ENCODE peak calls at places on chromosomes 7 and 10, in nine cellular contexts. P is mammary epithelial cell; A is cardiac muscle cell; F is ovary; Y is thyroid gland; I is right atrium auricular region; G is right lobe of liver; X is esophagus squamous epithelium; T is CD8-positive, alpha-beta T cell. J is an unnamed sample.

GRCh38 chr10:80068270-80068669 is 10.2 kb upstream of the TMEM254 start:
- DNase-seq in G (no peak), P (no peak), I (no peak), A (no peak), T (no peak), F (no peak), Y (no peak), X (no peak), J (no peak)

GRCh38 chr10:12542271-12542670 is 192.9 kb downstream of the CAMK1D start:
- DNase-seq in F (no peak), Y (no peak), G (no peak), T (no peak), P (no peak), A (no peak), I (no peak), X (no peak), J (no peak)

GRCh38 chr7:17546206-17546998 is 247.9 kb downstream of the AHR start:
- DNase-seq in X (no peak), Y (no peak), I (no peak), G (no peak), T (no peak), A (no peak), F (no peak), P (peak; percentile 69), J (no peak)

GRCh38 chr7:119472398-119473038 is 800.5 kb upstream of the KCND2 start:
- DNase-seq in T (no peak), I (no peak), G (peak; percentile 59), Y (peak; percentile 11), A (peak; percentile 2), P (no peak), F (no peak), X (no peak), J (no peak)

GRCh38 chr7:36283711-36284130 is 105.9 kb upstream of the ANLN start:
- DNase-seq in X (peak; percentile 36), G (peak; percentile 79), A (no peak), F (no peak), Y (no peak), P (no peak), I (peak; percentile 77), T (no peak), J (no peak)

GRCh38 chr7:47681241-47681810 is 99.4 kb upstream of the TNS3 start:
- DNase-seq in F (no peak), I (no peak), T (no peak), A (no peak), X (no peak), G (no peak), P (no peak), Y (no peak), J (no peak)

GRCh38 chr7:138864667-138865066 is 66.7 kb upstream of the ATP6V0A4 start:
- DNase-seq in P (peak; percentile 90), X (no peak), G (no peak), F (no peak), T (no peak), A (no peak), I (no peak), Y (no peak), J (no peak)

GRCh38 chr10:68647928-68648327 is 73.1 kb upstream of the CCAR1 start:
- DNase-seq in P (peak; percentile 76), G (no peak), I (no peak), A (no peak), T (no peak), F (no peak), Y (no peak), X (no peak), J (no peak)

DNA sequence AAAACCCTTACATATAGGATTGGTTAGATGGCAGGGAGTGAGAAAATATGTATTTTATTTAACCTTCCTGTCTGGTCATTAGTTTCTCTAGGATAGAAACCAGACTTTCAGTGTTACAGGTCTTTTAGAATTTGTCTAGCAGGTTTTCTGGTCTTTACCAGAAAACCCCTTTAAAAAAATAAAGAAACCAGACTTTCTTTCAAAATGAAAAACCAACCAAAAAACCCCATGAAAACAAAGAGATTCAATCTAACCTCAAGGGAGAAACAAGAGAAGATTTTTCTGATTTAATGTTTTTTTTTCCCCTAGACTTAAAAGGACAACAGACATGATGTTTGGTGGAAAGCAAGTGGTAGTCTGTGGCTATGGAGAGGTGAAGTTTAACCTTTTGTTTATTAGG is 28.7 kb upstream of the STRIP2 start:
- DNase-seq in Y (no peak), A (no peak), T (no peak), F (no peak), P (no peak), I (no peak), G (no peak), X (no peak), J (no peak)
- TF ChIP-seq CTCF in Y (no peak), A (no peak), T (no peak), F (no peak), P (no peak), I (no peak), G (no peak), X (no peak), J (no peak)

GRCh38 chr7:39921505-39922250 is 28.4 kb upstream of the CDK13 start:
- DNase-seq in Y (no peak), T (no peak), F (no peak), G (no peak), P (no peak), X (no peak), A (peak; percentile 30), I (no peak), J (no peak)

GRCh38 chr7:39926111-39926510 is 23.9 kb upstream of the CDK13 start:
- DNase-seq in Y (no peak), I (no peak), T (no peak), A (no peak), G (no peak), F (no peak), X (no peak), P (no peak), J (no peak)

GRCh38 chr7:39922580-39922979 is 27.5 kb upstream of the CDK13 start:
- DNase-seq in G (no peak), P (no peak), A (no peak), Y (no peak), F (no peak), T (no peak), I (no peak), X (no peak), J (no peak)

GRCh38 chr7:39924122-39924521 is 25.9 kb upstream of the CDK13 start:
- DNase-seq in F (no peak), A (no peak), T (no peak), Y (no peak), I (no peak), P (no peak), X (no peak), G (no peak), J (no peak)

DNA sequence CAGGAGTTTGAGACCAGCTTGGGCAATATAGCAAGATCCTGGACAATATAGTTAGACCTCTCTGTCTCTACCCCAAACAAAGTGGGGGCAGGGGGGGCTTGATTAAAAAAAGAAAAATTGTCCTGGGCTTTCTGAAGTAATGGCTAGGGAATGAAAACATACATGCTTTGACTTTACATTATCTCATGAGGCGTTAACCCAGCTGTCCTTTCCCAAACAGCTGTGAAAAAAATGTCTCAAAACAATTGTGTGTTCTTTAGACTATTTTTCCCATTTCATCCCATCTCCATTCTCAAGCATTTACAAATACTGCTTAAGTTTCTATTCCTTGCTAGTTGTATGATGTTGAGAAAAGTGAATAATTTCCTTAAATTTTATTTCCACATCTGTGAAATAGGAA is 27.0 kb upstream of the CDK13 start:
- DNase-seq in Y (no peak), T (no peak), X (no peak), P (no peak), F (no peak), G (no peak), A (no peak), I (no peak), J (no peak)
- H3K27ac ChIP-seq in Y (no peak overlapping the region), T (no peak overlapping the region), X (no peak overlapping the region), P (no peak overlapping the region), F (no peak overlapping the region), G (no peak overlapping the region), A (no peak overlapping the region), I (no peak overlapping the region), J (no peak overlapping the region)

GRCh38 chr7:53350241-53350640 is 314.8 kb downstream of the POM121L12 start:
- DNase-seq in Y (no peak), I (no peak), X (no peak), F (no peak), G (peak; percentile 62), T (no peak), P (no peak), A (peak; percentile 67), J (peak; percentile 19)
- TF ChIP-seq CTCF in Y (no peak), I (no peak), X (peak; percentile 19), F (no peak), G (peak; percentile 61), T (no peak), P (peak; percentile 68), A (no peak), J (peak; percentile 55)

DNA sequence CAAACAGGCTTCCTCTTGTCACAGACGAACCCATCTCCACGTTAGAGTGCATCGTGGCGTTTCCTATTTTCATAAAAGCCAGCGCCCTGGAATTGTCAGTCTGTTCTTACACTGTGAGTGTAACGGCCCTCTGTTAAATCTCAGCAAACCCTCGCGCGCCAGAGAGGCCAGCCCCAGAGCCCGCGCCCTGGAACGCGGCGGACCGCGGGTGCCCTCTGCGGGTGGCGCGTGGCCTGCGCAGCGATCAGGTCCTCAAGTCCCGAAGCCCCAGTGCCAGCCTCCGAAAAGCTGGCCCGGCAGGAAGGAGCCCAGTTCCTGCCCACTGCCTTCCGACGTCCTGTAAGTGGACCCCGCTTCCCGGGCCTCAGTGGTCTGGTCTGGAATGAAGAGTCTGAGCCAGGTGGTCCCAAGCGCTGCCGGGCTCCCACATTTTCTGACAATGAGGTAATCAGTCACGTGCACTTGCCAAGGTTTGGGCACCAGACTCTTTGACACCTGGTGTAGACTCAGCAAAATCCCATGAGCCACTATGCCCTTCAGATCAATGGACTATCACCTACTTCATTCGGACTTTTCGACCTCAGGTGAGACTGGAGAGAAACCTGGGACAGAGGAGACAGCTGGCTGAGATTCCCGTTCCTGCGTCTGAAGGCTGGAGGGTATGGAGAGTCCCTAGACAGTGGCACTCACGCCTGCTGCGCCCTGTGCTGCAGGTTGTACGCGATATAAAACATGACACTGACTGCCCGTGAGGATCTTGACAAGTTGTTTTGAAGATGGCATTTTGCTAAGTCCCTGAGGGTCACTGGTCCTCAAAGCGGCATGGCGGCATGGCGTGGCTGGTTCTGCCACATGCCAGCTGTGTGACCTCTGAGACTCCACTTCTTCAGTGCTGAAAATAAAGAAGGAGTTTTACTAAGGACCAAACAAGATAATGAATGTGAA is 109.4 kb upstream of the LANCL2 start:
- DNase-seq in A (peak; percentile 88), P (peak; percentile 75), F (peak; percentile 81), G (peak; percentile 87), X (no peak), T (peak; percentile 58), I (peak; percentile 89), Y (peak; percentile 91), J (peak; percentile 88)
- H3K27ac ChIP-seq in A (no peak overlapping the region), P (no peak overlapping the region), F (no peak overlapping the region), G (peak overlapping the region; percentile 44), X (no peak overlapping the region), T (no peak overlapping the region), I (peak overlapping the region; percentile 66), Y (peak overlapping the region; percentile 30), J (no peak overlapping the region)

J was measured in MM.1S.